ENCODE peak calls at places on chromosomes 1 and 21, in nine cellular contexts. B is HCT116, V is PC-3, G is GM23248, X is GM23338, T is SK-N-SH, M is hepatocyte, H is neural progenitor cell, K is MM.1S. N is an unnamed sample.

GRCh38 chr21:45899317-45900033 is 82.1 kb upstream of the COL6A1 start:
- DNase-seq in B (no peak), V (no peak), G (no peak), X (no peak), T (no peak), M (no peak), H (no peak), K (no peak), N (no peak)

GRCh38 chr1:77706321-77706720 is 23.9 kb upstream of the ZZZ3 start:
- DNase-seq in B (no peak), V (peak; percentile 51), G (peak; percentile 7), X (no peak), T (no peak), M (no peak), H (no peak), K (no peak), N (no peak)

GRCh38 chr1:154342836-154343472 is 17.6 kb downstream of the ATP8B2 start:
- DNase-seq in B (no peak), V (no peak), G (no peak), X (no peak), T (no peak), M (no peak), H (no peak), K (peak; percentile 4), N (no peak)

GRCh38 chr1:65213271-65213905 is 65.4 kb downstream of the AK4 start:
- DNase-seq in B (no peak), V (no peak), G (no peak), X (no peak), T (no peak), M (no peak), H (peak; percentile 21), K (no peak), N (no peak)

GRCh38 chr1:147892731-147893214 is 9.8 kb upstream of the GJA8 start:
- DNase-seq in B (peak; percentile 24), V (peak; percentile 88), G (peak; percentile 71), X (peak; percentile 72), T (peak; percentile 49), M (peak; percentile 68), H (peak; percentile 63), K (peak; percentile 64), N (peak; percentile 55)

GRCh38 chr21:46068516-46069079 is 29.3 kb upstream of the COL6A2 start:
- DNase-seq in B (no peak), V (no peak), G (no peak), X (no peak), T (no peak), M (no peak), H (no peak), K (no peak), N (no peak)

GRCh38 chr1:234509457-234510328 is 30.7 kb upstream of the TARBP1 start:
- DNase-seq in B (no peak), V (no peak), G (peak; percentile 49), X (peak; percentile 36), T (no peak), M (no peak), H (no peak), K (no peak), N (no peak)

GRCh38 chr1:241310451-241310850 is 46.6 kb downstream of the RGS7 start:
- DNase-seq in B (no peak), V (peak; percentile 94), G (peak; percentile 26), X (no peak), T (no peak), M (no peak), H (no peak), K (no peak), N (no peak)

GRCh38 chr1:2860476-2861142 is 59.1 kb upstream of the TTC34 start:
- DNase-seq in B (no peak), V (no peak), G (no peak), X (no peak), T (no peak), M (no peak), H (no peak), K (no peak), N (no peak)

GRCh38 chr1:107897428-107898339 is 67.3 kb downstream of the VAV3 start:
- DNase-seq in B (no peak), V (no peak), G (no peak), X (no peak), T (no peak), M (no peak), H (no peak), K (no peak), N (peak; percentile 84)

GRCh38 chr1:223747838-223748335 is 35.5 kb downstream of the CAPN2 start:
- DNase-seq in B (no peak), V (peak; percentile 67), G (peak; percentile 48), X (no peak), T (no peak), M (no peak), H (no peak), K (no peak), N (no peak)

GRCh38 chr1:88877382-88877825 is 14.0 kb downstream of the GTF2B start:
- DNase-seq in B (peak; percentile 19), V (peak; percentile 62), G (peak; percentile 71), X (peak; percentile 71), T (peak; percentile 23), M (peak; percentile 41), H (peak; percentile 41), K (peak; percentile 10), N (peak; percentile 58)

GRCh38 chr21:24148461-24148860 is 1458.8 kb downstream of the MRPL39 start:
- DNase-seq in B (no peak), V (no peak), G (no peak), X (no peak), T (no peak), M (no peak), H (no peak), K (no peak), N (no peak)

GRCh38 chr1:210627740-210628139 is 299.0 kb downstream of the HHAT start:
- DNase-seq in B (no peak), V (no peak), G (no peak), X (no peak), T (no peak), M (no peak), H (no peak), K (no peak), N (no peak)

GRCh38 chr1:196309386-196309785 is 298.9 kb downstream of the KCNT2 start:
- DNase-seq in B (peak; percentile 27), V (peak; percentile 59), G (peak; percentile 63), X (peak; percentile 19), T (no peak), M (peak; percentile 36), H (no peak), K (peak; percentile 75), N (peak; percentile 37)

GRCh38 chr1:245837741-245838140 is 669.3 kb downstream of the SMYD3 start:
- DNase-seq in B (no peak), V (peak; percentile 49), G (peak; percentile 79), X (no peak), T (no peak), M (no peak), H (no peak), K (no peak), N (no peak)
- TF ChIP-seq EZH2phosphoT487 in B (no peak), V (no peak), G (no peak), X (no peak), T (no peak), M (no peak), H (no peak), K (no peak), N (no peak)

GRCh38 chr1:167928457-167928852 is 8.0 kb upstream of the DCAF6 start:
- DNase-seq in B (no peak), V (no peak), G (no peak), X (no peak), T (no peak), M (no peak), H (no peak), K (no peak), N (no peak)
- H3K4me3 ChIP-seq in B (no peak overlapping the region), V (no peak overlapping the region), G (no peak overlapping the region), X (no peak overlapping the region), T (no peak overlapping the region), M (no peak overlapping the region), H (no peak overlapping the region), K (no peak overlapping the region), N (no peak overlapping the region)

GRCh38 chr1:63635681-63636080 is 42.5 kb downstream of the PGM1 start:
- DNase-seq in B (no peak), V (no peak), G (peak; percentile 22), X (no peak), T (no peak), M (no peak), H (no peak), K (no peak), N (no peak)
- H3K36me3 ChIP-seq in B (peaks cover 12% of the 10 kb centered on the region), V (peaks cover 53% of the 10 kb centered on the region), G (peaks cover 43% of the 10 kb centered on the region), X (peaks cover 5% of the 10 kb centered on the region), T (peaks cover 13% of the 10 kb centered on the region), M (no peaks in the 10 kb centered on the region), H (no peaks in the 10 kb centered on the region), K (no peaks in the 10 kb centered on the region), N (peaks cover 24% of the 10 kb centered on the region)

GRCh38 chr1:202154766-202155477 is 5.5 kb downstream of the PTPN7 start:
- DNase-seq in B (peak; percentile 76), V (peak; percentile 33), G (peak; percentile 85), X (peak; percentile 93), T (peak; percentile 62), M (peak; percentile 82), H (peak; percentile 82), K (peak; percentile 46), N (peak; percentile 75)
- TF ChIP-seq EZH2phosphoT487 in B (no peak), V (no peak), G (no peak), X (no peak), T (no peak), M (no peak), H (no peak), K (no peak), N (no peak)

GRCh38 chr1:29238601-29238964 is 2.3 kb downstream of the PTPRU start:
- DNase-seq in B (no peak), V (no peak), G (peak; percentile 26), X (peak; percentile 47), T (no peak), M (no peak), H (no peak), K (no peak), N (no peak)
- H3K4me3 ChIP-seq in B (peak overlapping the region; percentile 54), V (peak overlapping the region; percentile 80), G (peak overlapping the region; percentile 78), X (peak overlapping the region; percentile 72), T (no peak overlapping the region), M (no peak overlapping the region), H (peak overlapping the region; percentile 56), K (no peak overlapping the region), N (no peak overlapping the region)